ENCODE peak calls at places on chromosomes 4 and X, in nine cellular contexts. One of them, this sample, is unnamed.
A peak's percentile ranks its signal among the peaks of the same experiment; 100 is the strongest.

GRCh38 chrX:64571011-64571410 is 175.8 kb upstream of the MTMR8 start:
- DNase-seq in fibroblast of lung: no peak
- DNase-seq in activated naive CD4-positive, alpha-beta T cell treated with anti-CD3 and anti-CD28 coated beads, Interleukin-2, amount 50 U/mL, for 16 hours: no peak
- DNase-seq in fibroblast of the aortic adventitia: no peak
- DNase-seq in stimulated activated CD4-positive, alpha-beta T cell treated with anti-CD3 and anti-CD28 coated beads, Interleukin-15, amount 100 ng/mL, for 1 hour: no peak
- DNase-seq in kidney tubule cell: no peak
- DNase-seq in GM03348: no peak
- DNase-seq in NCI-H2081: no peak
- DNase-seq in OCI-M1: no peak
- DNase-seq in this sample: no peak

GRCh38 chr4:108902769-108903168 is 139.9 kb upstream of the ETNPPL start:
- DNase-seq in kidney tubule cell: no peak
- DNase-seq in NCI-H2081: no peak
- DNase-seq in OCI-M1: no peak
- DNase-seq in fibroblast of lung: no peak
- DNase-seq in activated naive CD4-positive, alpha-beta T cell treated with anti-CD3 and anti-CD28 coated beads, Interleukin-2, amount 50 U/mL, for 16 hours: no peak
- DNase-seq in stimulated activated CD4-positive, alpha-beta T cell treated with anti-CD3 and anti-CD28 coated beads, Interleukin-15, amount 100 ng/mL, for 1 hour: no peak
- DNase-seq in fibroblast of the aortic adventitia: no peak
- DNase-seq in GM03348: no peak
- DNase-seq in this sample: no peak

GRCh38 chrX:118884552-118885138 is 61.0 kb downstream of the ZCCHC12 start:
- DNase-seq in stimulated activated CD4-positive, alpha-beta T cell treated with anti-CD3 and anti-CD28 coated beads, Interleukin-15, amount 100 ng/mL, for 1 hour: no peak
- DNase-seq in GM03348: no peak
- DNase-seq in kidney tubule cell: no peak
- DNase-seq in fibroblast of lung: no peak
- DNase-seq in activated naive CD4-positive, alpha-beta T cell treated with anti-CD3 and anti-CD28 coated beads, Interleukin-2, amount 50 U/mL, for 16 hours: no peak
- DNase-seq in NCI-H2081: no peak
- DNase-seq in OCI-M1: peak; percentile 81
- DNase-seq in fibroblast of the aortic adventitia: no peak
- DNase-seq in this sample: no peak

GRCh38 chr4:184288451-184289178 is 70.9 kb upstream of the ENPP6 start:
- DNase-seq in GM03348: no peak
- DNase-seq in NCI-H2081: no peak
- DNase-seq in OCI-M1: no peak
- DNase-seq in activated naive CD4-positive, alpha-beta T cell treated with anti-CD3 and anti-CD28 coated beads, Interleukin-2, amount 50 U/mL, for 16 hours: peak; percentile 58
- DNase-seq in fibroblast of the aortic adventitia: no peak
- DNase-seq in stimulated activated CD4-positive, alpha-beta T cell treated with anti-CD3 and anti-CD28 coated beads, Interleukin-15, amount 100 ng/mL, for 1 hour: no peak
- DNase-seq in fibroblast of lung: no peak
- DNase-seq in kidney tubule cell: no peak
- DNase-seq in this sample: no peak

GRCh38 chrX:36241397-36241796 is 321.9 kb downstream of the CFAP47 start:
- DNase-seq in OCI-M1: peak; percentile 4
- DNase-seq in NCI-H2081: no peak
- DNase-seq in activated naive CD4-positive, alpha-beta T cell treated with anti-CD3 and anti-CD28 coated beads, Interleukin-2, amount 50 U/mL, for 16 hours: no peak
- DNase-seq in fibroblast of the aortic adventitia: no peak
- DNase-seq in fibroblast of lung: no peak
- DNase-seq in stimulated activated CD4-positive, alpha-beta T cell treated with anti-CD3 and anti-CD28 coated beads, Interleukin-15, amount 100 ng/mL, for 1 hour: no peak
- DNase-seq in GM03348: no peak
- DNase-seq in kidney tubule cell: no peak
- DNase-seq in this sample: no peak

GRCh38 chrX:291411-291901 is 10.3 kb downstream of the PLCXD1 start:
- DNase-seq in stimulated activated CD4-positive, alpha-beta T cell treated with anti-CD3 and anti-CD28 coated beads, Interleukin-15, amount 100 ng/mL, for 1 hour: no peak
- DNase-seq in fibroblast of lung: no peak
- DNase-seq in GM03348: no peak
- DNase-seq in activated naive CD4-positive, alpha-beta T cell treated with anti-CD3 and anti-CD28 coated beads, Interleukin-2, amount 50 U/mL, for 16 hours: peak; percentile 4
- DNase-seq in OCI-M1: no peak
- DNase-seq in fibroblast of the aortic adventitia: no peak
- DNase-seq in NCI-H2081: no peak
- DNase-seq in kidney tubule cell: no peak
- DNase-seq in this sample: no peak

GRCh38 chr4:146477054-146477453 is 44.7 kb downstream of the SLC10A7 start:
- DNase-seq in OCI-M1: no peak
- DNase-seq in fibroblast of lung: peak; percentile 68
- DNase-seq in stimulated activated CD4-positive, alpha-beta T cell treated with anti-CD3 and anti-CD28 coated beads, Interleukin-15, amount 100 ng/mL, for 1 hour: no peak
- DNase-seq in NCI-H2081: no peak
- DNase-seq in activated naive CD4-positive, alpha-beta T cell treated with anti-CD3 and anti-CD28 coated beads, Interleukin-2, amount 50 U/mL, for 16 hours: no peak
- DNase-seq in GM03348: no peak
- DNase-seq in fibroblast of the aortic adventitia: peak; percentile 44
- DNase-seq in kidney tubule cell: no peak
- DNase-seq in this sample: no peak

GRCh38 chr4:142005519-142005918 is 369.1 kb downstream of the IL15 start:
- DNase-seq in fibroblast of the aortic adventitia: no peak
- DNase-seq in NCI-H2081: no peak
- DNase-seq in OCI-M1: no peak
- DNase-seq in activated naive CD4-positive, alpha-beta T cell treated with anti-CD3 and anti-CD28 coated beads, Interleukin-2, amount 50 U/mL, for 16 hours: no peak
- DNase-seq in stimulated activated CD4-positive, alpha-beta T cell treated with anti-CD3 and anti-CD28 coated beads, Interleukin-15, amount 100 ng/mL, for 1 hour: no peak
- DNase-seq in fibroblast of lung: no peak
- DNase-seq in kidney tubule cell: no peak
- DNase-seq in GM03348: no peak
- DNase-seq in this sample: no peak

GRCh38 chr4:139315221-139315675 is 13.0 kb upstream of the NDUFC1 start:
- DNase-seq in GM03348: no peak
- DNase-seq in fibroblast of the aortic adventitia: no peak
- DNase-seq in OCI-M1: peak; percentile 62
- DNase-seq in activated naive CD4-positive, alpha-beta T cell treated with anti-CD3 and anti-CD28 coated beads, Interleukin-2, amount 50 U/mL, for 16 hours: no peak
- DNase-seq in NCI-H2081: no peak
- DNase-seq in fibroblast of lung: no peak
- DNase-seq in kidney tubule cell: peak; percentile 46
- DNase-seq in stimulated activated CD4-positive, alpha-beta T cell treated with anti-CD3 and anti-CD28 coated beads, Interleukin-15, amount 100 ng/mL, for 1 hour: no peak
- DNase-seq in this sample: no peak

GRCh38 chr4:879730-880079 is 52.4 kb downstream of the GAK start:
- DNase-seq in GM03348: no peak
- DNase-seq in fibroblast of the aortic adventitia: no peak
- DNase-seq in stimulated activated CD4-positive, alpha-beta T cell treated with anti-CD3 and anti-CD28 coated beads, Interleukin-15, amount 100 ng/mL, for 1 hour: peak; percentile 44
- DNase-seq in NCI-H2081: no peak
- DNase-seq in activated naive CD4-positive, alpha-beta T cell treated with anti-CD3 and anti-CD28 coated beads, Interleukin-2, amount 50 U/mL, for 16 hours: peak; percentile 74
- DNase-seq in OCI-M1: no peak
- DNase-seq in kidney tubule cell: peak; percentile 84
- DNase-seq in fibroblast of lung: no peak
- DNase-seq in this sample: no peak

GRCh38 chrX:1433646-1434357 is 18.9 kb downstream of the ASMTL start:
- DNase-seq in GM03348: no peak
- DNase-seq in fibroblast of lung: no peak
- DNase-seq in stimulated activated CD4-positive, alpha-beta T cell treated with anti-CD3 and anti-CD28 coated beads, Interleukin-15, amount 100 ng/mL, for 1 hour: no peak
- DNase-seq in kidney tubule cell: no peak
- DNase-seq in NCI-H2081: no peak
- DNase-seq in activated naive CD4-positive, alpha-beta T cell treated with anti-CD3 and anti-CD28 coated beads, Interleukin-2, amount 50 U/mL, for 16 hours: no peak
- DNase-seq in fibroblast of the aortic adventitia: no peak
- DNase-seq in OCI-M1: no peak
- DNase-seq in this sample: no peak

GRCh38 chr4:89653012-89653411 is 183.9 kb downstream of the SNCA start:
- DNase-seq in stimulated activated CD4-positive, alpha-beta T cell treated with anti-CD3 and anti-CD28 coated beads, Interleukin-15, amount 100 ng/mL, for 1 hour: no peak
- DNase-seq in NCI-H2081: no peak
- DNase-seq in activated naive CD4-positive, alpha-beta T cell treated with anti-CD3 and anti-CD28 coated beads, Interleukin-2, amount 50 U/mL, for 16 hours: no peak
- DNase-seq in fibroblast of the aortic adventitia: no peak
- DNase-seq in kidney tubule cell: no peak
- DNase-seq in fibroblast of lung: no peak
- DNase-seq in GM03348: no peak
- DNase-seq in OCI-M1: no peak
- DNase-seq in this sample: no peak

GRCh38 chrX:69616520-69617203 is 749 bp downstream of the EDA start:
- DNase-seq in activated naive CD4-positive, alpha-beta T cell treated with anti-CD3 and anti-CD28 coated beads, Interleukin-2, amount 50 U/mL, for 16 hours: peak; percentile 15
- DNase-seq in GM03348: peak; percentile 1
- DNase-seq in NCI-H2081: no peak
- DNase-seq in kidney tubule cell: peak; percentile 15
- DNase-seq in fibroblast of the aortic adventitia: no peak
- DNase-seq in OCI-M1: no peak
- DNase-seq in fibroblast of lung: no peak
- DNase-seq in stimulated activated CD4-positive, alpha-beta T cell treated with anti-CD3 and anti-CD28 coated beads, Interleukin-15, amount 100 ng/mL, for 1 hour: peak; percentile 0
- DNase-seq in this sample: no peak

GRCh38 chrX:39850630-39851152 is 247.1 kb downstream of the BCOR start:
- DNase-seq in OCI-M1: peak; percentile 29
- DNase-seq in kidney tubule cell: no peak
- DNase-seq in stimulated activated CD4-positive, alpha-beta T cell treated with anti-CD3 and anti-CD28 coated beads, Interleukin-15, amount 100 ng/mL, for 1 hour: no peak
- DNase-seq in GM03348: peak; percentile 44
- DNase-seq in NCI-H2081: no peak
- DNase-seq in fibroblast of the aortic adventitia: peak; percentile 59
- DNase-seq in fibroblast of lung: peak; percentile 46
- DNase-seq in activated naive CD4-positive, alpha-beta T cell treated with anti-CD3 and anti-CD28 coated beads, Interleukin-2, amount 50 U/mL, for 16 hours: no peak
- DNase-seq in this sample: no peak

GRCh38 chr4:21806991-21807390 is 141.6 kb downstream of the KCNIP4 start:
- DNase-seq in NCI-H2081: no peak
- DNase-seq in fibroblast of lung: no peak
- DNase-seq in GM03348: no peak
- DNase-seq in OCI-M1: peak; percentile 3
- DNase-seq in kidney tubule cell: no peak
- DNase-seq in fibroblast of the aortic adventitia: no peak
- DNase-seq in stimulated activated CD4-positive, alpha-beta T cell treated with anti-CD3 and anti-CD28 coated beads, Interleukin-15, amount 100 ng/mL, for 1 hour: no peak
- DNase-seq in activated naive CD4-positive, alpha-beta T cell treated with anti-CD3 and anti-CD28 coated beads, Interleukin-2, amount 50 U/mL, for 16 hours: no peak
- DNase-seq in this sample: no peak

GRCh38 chr4:71460368-71460767 is 121.5 kb downstream of the SLC4A4 start:
- DNase-seq in GM03348: no peak
- DNase-seq in OCI-M1: no peak
- DNase-seq in fibroblast of lung: no peak
- DNase-seq in kidney tubule cell: no peak
- DNase-seq in activated naive CD4-positive, alpha-beta T cell treated with anti-CD3 and anti-CD28 coated beads, Interleukin-2, amount 50 U/mL, for 16 hours: no peak
- DNase-seq in fibroblast of the aortic adventitia: no peak
- DNase-seq in NCI-H2081: peak; percentile 1
- DNase-seq in stimulated activated CD4-positive, alpha-beta T cell treated with anti-CD3 and anti-CD28 coated beads, Interleukin-15, amount 100 ng/mL, for 1 hour: no peak
- DNase-seq in this sample: no peak

GRCh38 chr4:159376289-159376688 is 273.4 kb downstream of the RAPGEF2 start:
- DNase-seq in stimulated activated CD4-positive, alpha-beta T cell treated with anti-CD3 and anti-CD28 coated beads, Interleukin-15, amount 100 ng/mL, for 1 hour: no peak
- DNase-seq in GM03348: no peak
- DNase-seq in fibroblast of the aortic adventitia: no peak
- DNase-seq in kidney tubule cell: no peak
- DNase-seq in NCI-H2081: no peak
- DNase-seq in fibroblast of lung: no peak
- DNase-seq in activated naive CD4-positive, alpha-beta T cell treated with anti-CD3 and anti-CD28 coated beads, Interleukin-2, amount 50 U/mL, for 16 hours: no peak
- DNase-seq in OCI-M1: no peak
- DNase-seq in this sample: no peak

GRCh38 chr4:3267576-3268394 is 18.8 kb downstream of the MSANTD1 start:
- DNase-seq in fibroblast of lung: no peak
- DNase-seq in OCI-M1: no peak
- DNase-seq in stimulated activated CD4-positive, alpha-beta T cell treated with anti-CD3 and anti-CD28 coated beads, Interleukin-15, amount 100 ng/mL, for 1 hour: no peak
- DNase-seq in fibroblast of the aortic adventitia: no peak
- DNase-seq in activated naive CD4-positive, alpha-beta T cell treated with anti-CD3 and anti-CD28 coated beads, Interleukin-2, amount 50 U/mL, for 16 hours: no peak
- DNase-seq in kidney tubule cell: no peak
- DNase-seq in GM03348: no peak
- DNase-seq in NCI-H2081: no peak
- DNase-seq in this sample: no peak

GRCh38 chrX:118049713-118050112 is 66.9 kb downstream of the KLHL13 start:
- DNase-seq in NCI-H2081: no peak
- DNase-seq in activated naive CD4-positive, alpha-beta T cell treated with anti-CD3 and anti-CD28 coated beads, Interleukin-2, amount 50 U/mL, for 16 hours: no peak
- DNase-seq in fibroblast of lung: no peak
- DNase-seq in kidney tubule cell: peak; percentile 58
- DNase-seq in GM03348: no peak
- DNase-seq in stimulated activated CD4-positive, alpha-beta T cell treated with anti-CD3 and anti-CD28 coated beads, Interleukin-15, amount 100 ng/mL, for 1 hour: no peak
- DNase-seq in fibroblast of the aortic adventitia: no peak
- DNase-seq in OCI-M1: peak; percentile 57
- DNase-seq in this sample: no peak

GRCh38 chr4:38386011-38386551 is 277.9 kb upstream of the KLF3 start:
- DNase-seq in fibroblast of the aortic adventitia: no peak
- DNase-seq in kidney tubule cell: no peak
- DNase-seq in activated naive CD4-positive, alpha-beta T cell treated with anti-CD3 and anti-CD28 coated beads, Interleukin-2, amount 50 U/mL, for 16 hours: no peak
- DNase-seq in stimulated activated CD4-positive, alpha-beta T cell treated with anti-CD3 and anti-CD28 coated beads, Interleukin-15, amount 100 ng/mL, for 1 hour: no peak
- DNase-seq in fibroblast of lung: no peak
- DNase-seq in GM03348: no peak
- DNase-seq in NCI-H2081: no peak
- DNase-seq in OCI-M1: no peak
- DNase-seq in this sample: no peak

GRCh38 chr4:147860960-147861359 is 129.1 kb downstream of the ARHGAP10 start:
- DNase-seq in NCI-H2081: no peak
- DNase-seq in fibroblast of lung: no peak
- DNase-seq in GM03348: no peak
- DNase-seq in kidney tubule cell: no peak
- DNase-seq in OCI-M1: no peak
- DNase-seq in stimulated activated CD4-positive, alpha-beta T cell treated with anti-CD3 and anti-CD28 coated beads, Interleukin-15, amount 100 ng/mL, for 1 hour: no peak
- DNase-seq in fibroblast of the aortic adventitia: no peak
- DNase-seq in activated naive CD4-positive, alpha-beta T cell treated with anti-CD3 and anti-CD28 coated beads, Interleukin-2, amount 50 U/mL, for 16 hours: no peak
- DNase-seq in this sample: no peak

GRCh38 chr4:101126044-101126443 is 221.3 kb downstream of the PPP3CA start:
- DNase-seq in fibroblast of the aortic adventitia: peak; percentile 32
- DNase-seq in OCI-M1: no peak
- DNase-seq in fibroblast of lung: peak; percentile 79
- DNase-seq in NCI-H2081: no peak
- DNase-seq in stimulated activated CD4-positive, alpha-beta T cell treated with anti-CD3 and anti-CD28 coated beads, Interleukin-15, amount 100 ng/mL, for 1 hour: no peak
- DNase-seq in GM03348: peak; percentile 51
- DNase-seq in kidney tubule cell: no peak
- DNase-seq in activated naive CD4-positive, alpha-beta T cell treated with anti-CD3 and anti-CD28 coated beads, Interleukin-2, amount 50 U/mL, for 16 hours: no peak
- DNase-seq in this sample: no peak

GRCh38 chr4:58551676-58552075 is 1441.5 kb upstream of the IGFBP7 start:
- DNase-seq in activated naive CD4-positive, alpha-beta T cell treated with anti-CD3 and anti-CD28 coated beads, Interleukin-2, amount 50 U/mL, for 16 hours: no peak
- DNase-seq in stimulated activated CD4-positive, alpha-beta T cell treated with anti-CD3 and anti-CD28 coated beads, Interleukin-15, amount 100 ng/mL, for 1 hour: no peak
- DNase-seq in fibroblast of the aortic adventitia: no peak
- DNase-seq in NCI-H2081: no peak
- DNase-seq in OCI-M1: no peak
- DNase-seq in fibroblast of lung: no peak
- DNase-seq in GM03348: no peak
- DNase-seq in kidney tubule cell: no peak
- DNase-seq in this sample: no peak

GRCh38 chr4:153483432-153484418 is 17.6 kb downstream of the TMEM131L start:
- DNase-seq in fibroblast of lung: no peak
- DNase-seq in activated naive CD4-positive, alpha-beta T cell treated with anti-CD3 and anti-CD28 coated beads, Interleukin-2, amount 50 U/mL, for 16 hours: no peak
- DNase-seq in NCI-H2081: no peak
- DNase-seq in stimulated activated CD4-positive, alpha-beta T cell treated with anti-CD3 and anti-CD28 coated beads, Interleukin-15, amount 100 ng/mL, for 1 hour: no peak
- DNase-seq in fibroblast of the aortic adventitia: peak; percentile 53
- DNase-seq in GM03348: no peak
- DNase-seq in kidney tubule cell: no peak
- DNase-seq in OCI-M1: peak; percentile 73
- DNase-seq in this sample: no peak

GRCh38 chr4:93334003-93334402 is 494.6 kb upstream of the ATOH1 start:
- DNase-seq in OCI-M1: no peak
- DNase-seq in kidney tubule cell: no peak
- DNase-seq in activated naive CD4-positive, alpha-beta T cell treated with anti-CD3 and anti-CD28 coated beads, Interleukin-2, amount 50 U/mL, for 16 hours: no peak
- DNase-seq in GM03348: no peak
- DNase-seq in stimulated activated CD4-positive, alpha-beta T cell treated with anti-CD3 and anti-CD28 coated beads, Interleukin-15, amount 100 ng/mL, for 1 hour: no peak
- DNase-seq in fibroblast of lung: no peak
- DNase-seq in NCI-H2081: no peak
- DNase-seq in fibroblast of the aortic adventitia: no peak
- DNase-seq in this sample: no peak

GRCh38 chrX:133302775-133303445 is 84.8 kb upstream of the TFDP3 start:
- DNase-seq in stimulated activated CD4-positive, alpha-beta T cell treated with anti-CD3 and anti-CD28 coated beads, Interleukin-15, amount 100 ng/mL, for 1 hour: no peak
- DNase-seq in fibroblast of the aortic adventitia: no peak
- DNase-seq in OCI-M1: no peak
- DNase-seq in fibroblast of lung: peak; percentile 88
- DNase-seq in GM03348: no peak
- DNase-seq in activated naive CD4-positive, alpha-beta T cell treated with anti-CD3 and anti-CD28 coated beads, Interleukin-2, amount 50 U/mL, for 16 hours: no peak
- DNase-seq in NCI-H2081: no peak
- DNase-seq in kidney tubule cell: no peak
- DNase-seq in this sample: no peak

GRCh38 chr4:165971941-165972340 is 98.9 kb downstream of the TLL1 start:
- DNase-seq in fibroblast of lung: peak; percentile 53
- DNase-seq in NCI-H2081: no peak
- DNase-seq in GM03348: no peak
- DNase-seq in stimulated activated CD4-positive, alpha-beta T cell treated with anti-CD3 and anti-CD28 coated beads, Interleukin-15, amount 100 ng/mL, for 1 hour: no peak
- DNase-seq in activated naive CD4-positive, alpha-beta T cell treated with anti-CD3 and anti-CD28 coated beads, Interleukin-2, amount 50 U/mL, for 16 hours: no peak
- DNase-seq in OCI-M1: no peak
- DNase-seq in fibroblast of the aortic adventitia: no peak
- DNase-seq in kidney tubule cell: peak; percentile 92
- DNase-seq in this sample: no peak

GRCh38 chr4:663438-664428 is 10.3 kb downstream of the ATP5ME start:
- DNase-seq in GM03348: no peak
- DNase-seq in fibroblast of lung: no peak
- DNase-seq in kidney tubule cell: peak; percentile 39
- DNase-seq in stimulated activated CD4-positive, alpha-beta T cell treated with anti-CD3 and anti-CD28 coated beads, Interleukin-15, amount 100 ng/mL, for 1 hour: peak; percentile 65
- DNase-seq in NCI-H2081: no peak
- DNase-seq in OCI-M1: peak; percentile 65
- DNase-seq in activated naive CD4-positive, alpha-beta T cell treated with anti-CD3 and anti-CD28 coated beads, Interleukin-2, amount 50 U/mL, for 16 hours: peak; percentile 84
- DNase-seq in fibroblast of the aortic adventitia: no peak
- DNase-seq in this sample: no peak

GRCh38 chr4:168735735-168736134 is 238.9 kb downstream of the PALLD start:
- DNase-seq in OCI-M1: no peak
- DNase-seq in GM03348: no peak
- DNase-seq in kidney tubule cell: no peak
- DNase-seq in stimulated activated CD4-positive, alpha-beta T cell treated with anti-CD3 and anti-CD28 coated beads, Interleukin-15, amount 100 ng/mL, for 1 hour: no peak
- DNase-seq in activated naive CD4-positive, alpha-beta T cell treated with anti-CD3 and anti-CD28 coated beads, Interleukin-2, amount 50 U/mL, for 16 hours: no peak
- DNase-seq in fibroblast of the aortic adventitia: no peak
- DNase-seq in fibroblast of lung: no peak
- DNase-seq in NCI-H2081: no peak
- DNase-seq in this sample: no peak

GRCh38 chr4:67531349-67531748 is 14.0 kb downstream of the CENPC start:
- DNase-seq in OCI-M1: no peak
- DNase-seq in stimulated activated CD4-positive, alpha-beta T cell treated with anti-CD3 and anti-CD28 coated beads, Interleukin-15, amount 100 ng/mL, for 1 hour: no peak
- DNase-seq in NCI-H2081: no peak
- DNase-seq in fibroblast of the aortic adventitia: no peak
- DNase-seq in kidney tubule cell: no peak
- DNase-seq in fibroblast of lung: no peak
- DNase-seq in GM03348: no peak
- DNase-seq in activated naive CD4-positive, alpha-beta T cell treated with anti-CD3 and anti-CD28 coated beads, Interleukin-2, amount 50 U/mL, for 16 hours: no peak
- DNase-seq in this sample: no peak

GRCh38 chrX:1391370-1391706 is 575 bp downstream of the SLC25A6 start:
- DNase-seq in fibroblast of the aortic adventitia: peak; percentile 23
- DNase-seq in stimulated activated CD4-positive, alpha-beta T cell treated with anti-CD3 and anti-CD28 coated beads, Interleukin-15, amount 100 ng/mL, for 1 hour: no peak
- DNase-seq in GM03348: peak; percentile 99
- DNase-seq in activated naive CD4-positive, alpha-beta T cell treated with anti-CD3 and anti-CD28 coated beads, Interleukin-2, amount 50 U/mL, for 16 hours: no peak
- DNase-seq in kidney tubule cell: no peak
- DNase-seq in OCI-M1: no peak
- DNase-seq in NCI-H2081: no peak
- DNase-seq in fibroblast of lung: no peak
- DNase-seq in this sample: no peak

This sample was measured in GOT3.